ENCODE peak calls at places on chromosomes 16 and 17, in six cellular contexts. F is nephron progenitor cell, E is BJ, P is cardiac muscle cell, K is heart left ventricle, M is progenitor cell of endocrine pancreas. Q is an unnamed sample.

GRCh38 chr16:763386-763785 is 2.9 kb downstream of the MSLN start:
- DNase-seq in F (no peak), K (no peak), E (no peak), M (no peak), P (no peak), Q (no peak)

GRCh38 chr16:35868630-35869029 is 2409.2 kb downstream of the TP53TG3F start:
- DNase-seq in K (no peak), M (no peak), F (no peak), E (no peak), P (no peak), Q (no peak)

GRCh38 chr17:4898351-4898750 is 985 bp upstream of the C17orf107 start:
- DNase-seq in P (no peak), K (no peak), F (no peak), E (no peak), M (no peak), Q (no peak)

GRCh38 chr17:17919169-17920107 is 52.8 kb downstream of the TOM1L2 start:
- DNase-seq in E (no peak), P (peak), K (peak), F (peak), M (peak), Q (peak)

GRCh38 chr17:41527076-41528023 is 758 bp downstream of the KRT19 start:
- DNase-seq in F (peak), E (no peak), M (peak), P (peak), K (no peak), Q (no peak)

GRCh38 chr17:57135026-57135747 is 50.1 kb downstream of the AKAP1 start:
- DNase-seq in F (no peak), K (no peak), M (no peak), E (no peak), P (no peak), Q (no peak)

GRCh38 chr16:78211951-78212350 is 112.5 kb downstream of the WWOX start:
- DNase-seq in K (no peak), P (no peak), F (no peak), E (no peak), M (no peak), Q (no peak)

GRCh38 chr17:28071891-28072606 is 29.6 kb downstream of the NLK start:
- DNase-seq in P (no peak), M (no peak), E (no peak), K (no peak), F (no peak), Q (no peak)

GRCh38 chr16:78563905-78564304 is 464.5 kb downstream of the WWOX start:
- DNase-seq in K (no peak), M (no peak), F (no peak), P (no peak), E (no peak), Q (no peak)

GRCh38 chr16:66562986-66563385 is 3.3 kb upstream of the CMTM1 start:
- DNase-seq in M (no peak), E (no peak), K (no peak), F (no peak), P (no peak), Q (no peak)

DNA sequence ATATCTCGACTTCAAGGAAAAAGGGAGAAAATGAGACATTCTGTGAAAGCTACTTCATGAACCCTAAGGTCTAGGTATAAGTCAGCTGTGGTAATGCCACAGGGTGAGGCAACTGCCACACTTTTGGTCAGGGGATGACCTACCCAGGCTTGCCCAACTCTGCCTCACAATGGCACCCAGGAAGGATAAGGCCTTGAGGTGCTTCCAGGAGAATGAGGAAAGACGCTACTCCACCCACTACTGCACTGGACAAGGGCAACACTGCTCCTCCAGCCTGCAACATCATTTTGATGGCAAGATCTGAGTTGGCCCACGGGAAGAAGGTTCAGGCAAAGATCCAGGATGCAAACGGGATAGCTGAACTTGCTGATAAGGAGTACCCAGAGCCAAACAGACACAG is 22.0 kb upstream of the GFOD2 start:
- DNase-seq in E (no peak), F (no peak), M (no peak), K (no peak), P (no peak), Q (no peak)
- TF ChIP-seq CTCF in E (no peak), F (no peak), M (no peak), K (no peak), P (no peak), Q (no peak)

GRCh38 chr16:84090212-84090611 is 26.5 kb downstream of the MBTPS1 start:
- DNase-seq in F (no peak), K (no peak), E (no peak), P (no peak), M (no peak), Q (no peak)

GRCh38 chr16:84087461-84088151 is 29.1 kb downstream of the MBTPS1 start:
- DNase-seq in P (no peak), F (no peak), E (no peak), K (no peak), M (no peak), Q (no peak)

GRCh38 chr16:84086996-84087395 is 29.7 kb downstream of the MBTPS1 start:
- DNase-seq in E (no peak), P (no peak), M (no peak), F (no peak), K (no peak), Q (no peak)

GRCh38 chr16:84086357-84086756 is 30.4 kb downstream of the MBTPS1 start:
- DNase-seq in F (no peak), E (no peak), P (peak), K (peak), M (no peak), Q (no peak)

DNA sequence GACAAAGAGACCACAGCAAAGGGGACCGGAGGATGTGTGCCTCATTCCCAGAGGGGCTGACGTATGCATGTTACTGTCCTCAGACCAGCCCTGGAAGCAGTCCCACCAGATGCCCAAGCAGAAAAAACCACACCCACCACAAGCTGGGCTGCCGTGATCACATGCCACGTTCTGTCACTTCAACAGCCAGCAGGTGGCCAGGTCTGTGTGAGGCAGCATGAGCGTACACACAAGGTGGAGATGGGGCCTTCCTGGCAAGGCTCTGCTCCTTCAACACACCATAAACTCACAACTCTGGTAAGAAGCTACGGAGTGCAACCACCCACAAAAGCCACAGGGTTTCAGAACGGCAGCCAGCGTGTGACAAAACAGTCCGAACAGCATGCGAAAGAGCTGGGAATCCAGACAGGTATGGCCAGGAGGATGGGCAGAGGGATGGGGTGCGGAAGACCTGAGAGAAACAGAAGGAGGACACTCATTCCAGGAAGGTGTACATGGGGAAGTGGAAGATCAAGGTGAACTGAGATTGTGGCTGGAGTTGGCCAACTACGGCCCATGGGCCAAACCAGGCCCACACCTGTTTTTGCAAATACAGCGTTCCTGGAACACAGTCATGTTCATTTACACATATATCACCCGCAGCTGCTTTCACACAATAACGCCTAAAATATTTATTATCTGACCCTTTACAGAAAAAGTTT is 27.9 kb downstream of the MBTPS1 start:
- DNase-seq in K (peak), P (no peak), F (no peak), M (no peak), E (no peak), Q (no peak)
- TF ChIP-seq CTCF in K (no peak), P (no peak), F (no peak), M (no peak), E (no peak), Q (no peak)

GRCh38 chr17:78133971-78134898 is 3.7 kb downstream of the TMC8 start:
- DNase-seq in M (peak), P (peak), F (peak), E (no peak), K (no peak), Q (peak)
- TF ChIP-seq CTCF in M (peak), P (peak), F (peak), E (peak), K (peak), Q (peak)

DNA sequence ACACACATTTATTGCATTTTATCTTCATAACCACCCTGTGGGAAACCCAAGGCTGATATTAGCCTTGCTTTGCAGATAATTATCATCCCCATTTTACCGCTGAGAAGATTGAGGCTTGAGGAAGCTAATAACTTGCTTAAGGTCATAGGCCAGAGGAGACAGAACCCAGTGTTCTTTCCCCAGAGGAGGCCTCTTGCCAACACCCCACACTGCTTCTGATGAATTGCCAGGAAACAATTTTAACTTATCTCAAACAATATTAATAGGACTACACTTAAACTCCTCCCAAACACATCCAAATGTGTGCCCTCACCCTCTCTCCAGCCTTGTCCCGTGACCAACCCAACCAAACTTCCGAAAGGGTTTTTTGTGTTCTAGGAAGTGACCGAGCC is 2.1 kb upstream of the SPG7 start:
- DNase-seq in K (peak), M (no peak), P (no peak), E (no peak), F (no peak), Q (no peak)
- TF ChIP-seq CTCF in K (no peak), M (no peak), P (no peak), E (no peak), F (no peak), Q (no peak)

DNA sequence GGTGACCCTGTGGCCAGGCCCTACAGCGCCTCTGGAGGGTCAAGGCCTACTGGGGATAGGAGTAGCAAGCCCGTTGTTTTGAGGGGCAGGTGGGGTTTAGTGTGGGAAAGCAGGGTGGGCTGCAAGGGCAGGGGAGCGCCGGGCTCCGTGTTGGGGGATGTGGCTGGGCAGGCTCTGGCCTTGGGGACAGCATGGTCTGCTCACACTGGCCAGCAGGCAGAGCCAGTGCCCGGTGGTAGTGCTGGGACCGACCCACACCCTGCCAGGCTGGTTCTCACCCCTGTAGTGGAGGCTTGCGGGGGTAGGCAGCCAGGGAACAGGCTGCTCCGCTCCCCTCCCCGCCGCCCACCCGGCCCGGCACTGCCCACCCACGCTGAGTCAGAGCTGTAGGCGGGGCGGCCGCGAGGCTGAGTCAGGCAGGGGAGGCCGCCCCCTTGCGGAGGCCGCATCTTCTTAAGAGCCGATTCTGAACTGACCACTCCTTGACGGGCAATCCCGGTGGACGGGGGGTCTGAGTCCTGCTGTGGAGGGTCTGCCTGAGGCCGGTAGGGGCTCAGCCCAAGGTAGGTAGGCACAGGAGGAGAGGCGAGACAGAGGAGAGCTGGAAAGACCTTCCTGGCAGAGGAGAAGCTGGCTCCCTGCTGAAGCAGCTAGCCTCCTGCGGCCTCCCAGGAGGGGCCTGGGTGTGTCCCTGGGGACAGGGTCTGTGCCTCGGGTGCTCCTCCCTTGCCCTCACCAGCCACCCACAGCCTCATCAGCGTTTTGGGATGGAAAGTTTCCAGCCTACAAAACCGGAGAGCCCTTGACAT is 62.4 kb downstream of the BAIAP2 start:
- DNase-seq in F (peak), E (peak), P (peak), M (peak), K (peak), Q (peak)
- TF ChIP-seq CTCF in F (peak), E (peak), P (peak), M (peak), K (peak), Q (peak)

GRCh38 chr17:42577532-42578281 is at the start of gene PSMC3IP:
- DNase-seq in F (peak), K (peak), E (peak), P (peak), M (peak), Q (peak)
- TF ChIP-seq CTCF in F (peak), K (no peak), E (peak), P (peak), M (peak), Q (peak)

Q was measured in endothelial cell.